ENCODE peak calls at places on chromosomes 13 and 19, in four cellular contexts. Y is IMR-90, E is H9, R is H1. F is an unnamed sample.

GRCh38 chr19:3513198-3514140 is 7.4 kb downstream of the FZR1 start:
- DNase-seq in R (no peak), Y (peak), E (no peak), F (no peak)

GRCh38 chr19:18491995-18492953 is 29.6 kb downstream of the ELL start:
- DNase-seq in E (no peak), R (no peak), Y (no peak), F (no peak)

GRCh38 chr19:50602935-50603334 is 34.7 kb upstream of the LRRC4B start:
- DNase-seq in Y (no peak), E (no peak), R (no peak), F (no peak)

GRCh38 chr19:48900477-48901452 is 653 bp downstream of the NUCB1 start:
- DNase-seq in R (no peak), E (no peak), Y (peak), F (peak)

GRCh38 chr19:16315825-16316505 is 8.7 kb upstream of the KLF2 start:
- DNase-seq in Y (peak), E (no peak), R (no peak), F (no peak)

GRCh38 chr19:49664171-49665070 is 1.2 kb downstream of the IRF3 start:
- DNase-seq in Y (peak), E (peak), R (peak), F (peak)

GRCh38 chr13:32164622-32165268 is 133.2 kb downstream of the FRY start:
- DNase-seq in R (peak), Y (peak), E (peak), F (peak)

GRCh38 chr19:19657397-19657783 is 6.1 kb downstream of the ATP13A1 start:
- DNase-seq in E (no peak), Y (no peak), R (no peak), F (no peak)

GRCh38 chr13:73273737-73274136 is 214.9 kb downstream of the KLF5 start:
- DNase-seq in R (no peak), E (no peak), Y (peak), F (no peak)

GRCh38 chr19:5997371-5997770 is 19.4 kb upstream of the RANBP3 start:
- DNase-seq in R (peak), Y (no peak), E (peak), F (peak)

GRCh38 chr19:5995606-5996005 is 17.7 kb upstream of the RANBP3 start:
- DNase-seq in Y (no peak), R (no peak), E (no peak), F (no peak)

GRCh38 chr19:5994407-5995165 is 16.6 kb upstream of the RANBP3 start:
- DNase-seq in R (no peak), Y (no peak), E (no peak), F (no peak)

GRCh38 chr19:5996598-5997320 is 18.8 kb upstream of the RANBP3 start:
- DNase-seq in Y (no peak), E (no peak), R (no peak), F (no peak)

DNA sequence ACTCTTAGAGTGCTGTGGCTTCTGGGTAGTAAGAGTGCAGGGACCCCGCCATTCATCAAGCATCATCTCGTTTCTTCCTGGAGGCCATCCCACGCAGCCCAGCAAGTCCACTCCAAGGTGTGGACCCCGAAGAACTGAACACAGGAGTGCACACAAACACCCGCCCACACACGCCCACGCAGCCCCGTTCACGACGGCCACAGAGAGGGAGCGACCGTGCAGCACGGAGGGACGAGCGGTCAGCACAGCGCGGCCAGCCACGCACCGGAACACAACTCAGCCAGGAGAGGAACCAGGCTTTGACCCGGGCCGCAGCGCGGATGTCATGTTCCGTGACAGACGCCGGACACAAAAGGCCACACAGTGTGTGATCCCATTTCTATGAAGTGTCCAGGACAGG is 18.2 kb upstream of the RANBP3 start:
- DNase-seq in Y (no peak), E (no peak), R (no peak), F (no peak)
- H3K56ac ChIP-seq in Y (no peak), E (no peak), R (no peak), F (no peak)

GRCh38 chr13:110227864-110228643 is 78.9 kb downstream of the COL4A1 start:
- DNase-seq in Y (no peak), R (no peak), E (no peak), F (no peak)

GRCh38 chr13:110225609-110226008 is 81.3 kb downstream of the COL4A1 start:
- DNase-seq in E (no peak), Y (no peak), R (no peak), F (no peak)

GRCh38 chr13:110226051-110226562 is 80.8 kb downstream of the COL4A1 start:
- DNase-seq in E (no peak), Y (peak), R (no peak), F (peak)

GRCh38 chr13:110228936-110229904 is 77.7 kb downstream of the COL4A1 start:
- DNase-seq in R (no peak), Y (no peak), E (no peak), F (no peak)

GRCh38 chr13:110227416-110227815 is 79.5 kb downstream of the COL4A1 start:
- DNase-seq in E (no peak), Y (no peak), R (no peak), F (no peak)
- H3K56ac ChIP-seq in E (no peak), Y (no peak), R (no peak), F (no peak)

GRCh38 chr13:79197933-79198332 is 208.1 kb downstream of the RBM26 start:
- DNase-seq in Y (no peak), E (no peak), R (no peak), F (no peak)

GRCh38 chr13:79190932-79191331 is 215.1 kb downstream of the RBM26 start:
- DNase-seq in R (no peak), Y (no peak), E (no peak), F (no peak)

GRCh38 chr13:79194727-79195126 is 211.3 kb downstream of the RBM26 start:
- DNase-seq in Y (no peak), R (no peak), E (no peak), F (no peak)

GRCh38 chr13:79196366-79196765 is 209.7 kb downstream of the RBM26 start:
- DNase-seq in Y (no peak), E (no peak), R (no peak), F (no peak)

GRCh38 chr13:79194272-79194671 is 211.8 kb downstream of the RBM26 start:
- DNase-seq in E (no peak), R (no peak), Y (no peak), F (no peak)
- H3K56ac ChIP-seq in E (no peak), R (no peak), Y (no peak), F (no peak)

DNA sequence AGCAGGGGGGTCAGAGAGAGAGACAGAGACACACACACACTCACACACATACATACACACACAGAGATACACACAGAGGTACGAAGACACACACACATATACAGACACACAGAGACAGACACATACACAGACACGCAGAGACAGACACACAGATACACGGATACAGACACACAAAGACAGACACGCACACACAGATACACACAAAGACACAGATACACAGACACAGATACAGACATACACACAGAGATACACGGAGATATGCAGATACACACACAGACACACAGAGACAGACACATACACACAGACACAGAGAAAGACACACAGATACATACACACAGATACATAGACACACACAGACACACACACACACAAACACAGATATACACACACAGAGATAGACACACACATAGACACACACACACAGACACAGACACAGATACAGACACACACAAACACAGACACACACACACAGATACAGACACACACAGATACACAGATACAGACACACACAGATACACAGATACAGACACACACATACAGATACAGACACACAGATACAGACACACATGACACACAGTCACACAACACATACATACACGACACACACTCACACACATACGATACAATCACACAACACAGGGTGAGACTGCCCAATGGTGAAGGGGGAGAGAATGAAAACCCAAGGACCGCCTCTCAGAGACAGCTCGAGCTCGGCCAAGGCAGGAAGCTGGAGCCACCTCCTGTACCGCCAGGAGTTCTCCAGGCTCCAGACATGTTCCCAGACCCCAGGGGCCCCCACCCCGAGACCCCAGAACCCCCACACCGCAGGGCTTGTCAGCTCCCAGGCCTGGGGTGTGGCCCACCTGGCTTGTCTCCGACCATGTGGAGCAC is 8.8 kb upstream of the CCER2 start:
- DNase-seq in E (no peak), Y (no peak), R (no peak), F (no peak)
- H3K56ac ChIP-seq in E (no peak), Y (no peak), R (no peak), F (no peak)

DNA sequence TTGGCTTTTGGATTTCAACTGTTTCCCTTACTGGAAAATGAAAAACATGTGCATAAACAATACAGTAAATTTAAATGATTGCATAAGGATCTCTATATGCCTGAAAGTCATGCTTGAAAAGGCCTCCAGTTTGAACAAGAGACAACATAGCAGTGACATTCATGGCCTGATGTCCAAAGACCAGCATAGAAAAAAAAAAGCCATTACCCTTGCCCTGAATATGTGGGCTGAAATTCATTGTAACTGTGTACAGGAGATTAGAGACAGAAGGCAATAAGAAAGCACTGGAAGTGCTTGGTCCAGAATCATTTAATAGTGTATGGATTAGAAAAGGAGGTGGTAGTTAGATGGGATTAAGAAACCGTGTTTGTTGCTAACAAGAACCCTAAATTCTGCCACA is 15.4 kb downstream of the MIR17HG start:
- DNase-seq in E (no peak), Y (no peak), R (no peak), F (no peak)
- H3K56ac ChIP-seq in E (no peak), Y (no peak), R (no peak), F (no peak)

GRCh38 chr13:61146158-61146557 is 269.5 kb downstream of the PCDH20 start:
- DNase-seq in E (no peak), Y (no peak), R (no peak), F (no peak)
- H3K56ac ChIP-seq in E (no peak), Y (no peak), R (no peak), F (no peak)

DNA sequence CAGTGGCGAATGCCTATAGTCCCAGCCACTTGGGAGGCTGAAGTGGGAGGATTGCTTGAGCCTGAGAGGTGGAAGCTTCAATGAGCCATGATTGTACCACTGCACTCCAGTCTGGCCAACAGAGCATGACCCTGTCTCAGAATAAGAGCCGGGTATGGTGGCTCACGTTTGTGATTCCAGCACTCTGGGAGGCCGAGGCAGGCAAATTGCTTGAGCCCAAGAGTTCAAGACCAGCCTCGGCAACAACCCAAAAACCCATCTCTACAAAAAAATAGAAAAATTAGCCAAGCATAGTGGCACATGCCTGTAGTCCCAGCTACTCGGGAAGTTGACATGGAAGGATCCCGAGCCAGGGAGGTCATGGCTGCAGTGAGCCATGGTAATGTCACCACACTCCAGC is 5.3 kb upstream of the NECTIN2 start:
- DNase-seq in Y (no peak), E (no peak), R (no peak), F (no peak)
- H3K56ac ChIP-seq in Y (no peak), E (no peak), R (no peak), F (no peak)

GRCh38 chr13:37753776-37754175 is 115.8 kb downstream of the TRPC4 start:
- DNase-seq in Y (no peak), E (no peak), R (no peak), F (peak)
- H3K56ac ChIP-seq in Y (no peak), E (no peak), R (no peak), F (no peak)

DNA sequence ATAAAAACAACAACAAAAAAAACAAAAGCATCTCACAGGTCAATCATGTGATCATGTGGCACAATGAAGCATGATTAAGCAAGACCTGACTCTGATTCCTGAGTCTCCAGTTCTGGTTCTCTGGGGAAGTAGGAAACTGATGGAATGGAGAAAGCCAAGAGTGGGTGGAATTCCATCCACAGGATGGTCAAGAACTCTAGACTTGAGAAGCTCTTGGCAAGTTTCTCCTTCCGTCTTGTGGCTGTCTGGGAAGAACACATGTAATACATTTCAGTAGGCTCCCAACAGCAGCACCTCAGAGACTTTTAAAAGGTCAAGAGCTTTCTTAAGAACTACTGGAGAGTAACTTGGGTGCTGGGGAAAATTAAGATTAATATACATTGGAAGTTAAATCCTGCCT is 78.6 kb upstream of the TSHZ3 start:
- DNase-seq in Y (no peak), E (no peak), R (no peak), F (no peak)
- H3K56ac ChIP-seq in Y (no peak), E (no peak), R (no peak), F (no peak)

DNA sequence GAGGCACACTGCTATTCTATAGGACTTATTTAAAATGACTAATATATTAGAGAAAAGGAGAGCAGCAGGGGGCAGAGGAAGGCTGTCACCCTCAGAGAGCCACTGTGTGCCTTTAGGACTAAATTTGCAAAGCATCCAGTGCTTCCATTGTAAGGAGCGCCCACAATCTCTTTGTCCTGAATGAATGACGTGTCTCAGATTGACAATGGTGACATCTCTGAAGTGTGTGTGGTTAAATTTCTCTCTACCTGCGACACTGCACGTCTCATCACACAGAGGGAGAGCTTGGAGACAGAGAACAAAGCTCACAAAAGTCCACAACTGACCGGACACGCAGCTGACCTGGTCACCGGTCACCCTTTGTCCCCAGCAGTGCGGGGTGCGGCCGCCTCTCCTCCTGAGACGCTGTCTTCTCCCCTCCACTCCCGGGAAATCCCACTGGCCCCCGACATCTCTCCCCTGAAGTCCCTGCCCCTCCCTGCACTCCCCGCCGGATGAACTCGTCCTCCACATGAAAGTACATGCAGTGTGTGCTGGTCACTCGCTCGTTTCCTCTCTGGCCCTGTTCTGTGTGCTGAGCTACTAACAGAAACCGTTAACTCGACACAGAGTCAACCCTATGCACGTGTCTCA is 107.2 kb downstream of the RAB20 start:
- DNase-seq in E (no peak), Y (no peak), R (no peak), F (no peak)
- H3K56ac ChIP-seq in E (no peak), Y (no peak), R (no peak), F (peak)

F was measured in mesendoderm.